ENCODE peak calls at places on chromosomes 12 and 14, in seven cellular contexts. V, Y, I, Z, B, S and N are unnamed samples. For H3K36me3, the result is how much of the 10 kb centered on the place peaks cover.

GRCh38 chr12:12610711-12611110 is 965 bp upstream of the CREBL2 start:
- DNase-seq in Z (no peak), V (no peak), Y (no peak), B (no peak), S (no peak), I (no peak), N (no peak)

GRCh38 chr12:122322501-122322900 is 56.2 kb upstream of the VPS33A start:
- DNase-seq in Y (no peak), I (no peak), Z (no peak), S (no peak), V (no peak), B (no peak), N (no peak)

GRCh38 chr12:112988224-112988623 is 9.9 kb downstream of the OAS2 start:
- DNase-seq in Z (no peak), I (no peak), B (no peak), Y (no peak), V (no peak), S (no peak), N (no peak)

GRCh38 chr14:60324837-60325236 is 75.8 kb downstream of the PPM1A start:
- DNase-seq in V (no peak), B (no peak), Y (no peak), I (no peak), S (no peak), Z (no peak), N (no peak)

GRCh38 chr14:88181072-88181471 is 142.0 kb downstream of the KCNK10 start:
- DNase-seq in B (no peak), I (no peak), S (no peak), Z (no peak), Y (no peak), V (no peak), N (no peak)

GRCh38 chr14:50831704-50832130 is 755 bp upstream of the NIN start:
- DNase-seq in S (no peak), Y (no peak), I (peak), Z (no peak), B (no peak), V (no peak), N (no peak)

GRCh38 chr14:63342381-63342780 is 23.6 kb upstream of the GPHB5 start:
- DNase-seq in Z (no peak), I (no peak), Y (no peak), B (no peak), S (no peak), V (no peak), N (peak)

GRCh38 chr12:27844427-27845090 is 64.5 kb upstream of the MANSC4 start:
- DNase-seq in Y (no peak), S (no peak), Z (no peak), I (no peak), B (no peak), V (no peak), N (no peak)

GRCh38 chr12:75960086-75960910 is 71.3 kb downstream of the PHLDA1 start:
- DNase-seq in I (no peak), Z (no peak), B (no peak), V (no peak), S (no peak), Y (no peak), N (no peak)

GRCh38 chr14:24695265-24696241 is 61.6 kb upstream of the GZMB start:
- DNase-seq in I (no peak), S (no peak), V (no peak), Z (no peak), B (no peak), Y (no peak), N (no peak)

GRCh38 chr12:110199360-110200123 is 75.4 kb downstream of the IFT81 start:
- DNase-seq in B (no peak), V (no peak), Z (no peak), S (no peak), Y (no peak), I (no peak), N (peak)

GRCh38 chr12:123995023-123995422 is 22.0 kb downstream of the ZNF664 start:
- DNase-seq in Y (no peak), V (no peak), Z (no peak), B (no peak), I (no peak), S (no peak), N (peak)

GRCh38 chr12:10497602-10498001 is 8.1 kb upstream of the EIF2S3B start:
- DNase-seq in V (no peak), B (no peak), Y (no peak), Z (peak), I (no peak), S (no peak), N (peak)

GRCh38 chr12:21551811-21552469 is 25.8 kb downstream of the SPX start:
- DNase-seq in V (no peak), Y (no peak), I (no peak), B (no peak), S (no peak), Z (no peak), N (no peak)

GRCh38 chr14:97312910-97313309 is 515.7 kb downstream of the VRK1 start:
- DNase-seq in Y (no peak), V (no peak), S (no peak), B (no peak), I (no peak), Z (no peak), N (no peak)

GRCh38 chr12:51911788-51912711 is 4.7 kb downstream of the ACVRL1 start:
- DNase-seq in S (no peak), I (no peak), V (peak), B (no peak), Z (no peak), Y (peak), N (no peak)
- H3K4me3 ChIP-seq in S (no peak), I (no peak), V (peak), B (no peak), Z (no peak), Y (peak), N (no peak)

DNA sequence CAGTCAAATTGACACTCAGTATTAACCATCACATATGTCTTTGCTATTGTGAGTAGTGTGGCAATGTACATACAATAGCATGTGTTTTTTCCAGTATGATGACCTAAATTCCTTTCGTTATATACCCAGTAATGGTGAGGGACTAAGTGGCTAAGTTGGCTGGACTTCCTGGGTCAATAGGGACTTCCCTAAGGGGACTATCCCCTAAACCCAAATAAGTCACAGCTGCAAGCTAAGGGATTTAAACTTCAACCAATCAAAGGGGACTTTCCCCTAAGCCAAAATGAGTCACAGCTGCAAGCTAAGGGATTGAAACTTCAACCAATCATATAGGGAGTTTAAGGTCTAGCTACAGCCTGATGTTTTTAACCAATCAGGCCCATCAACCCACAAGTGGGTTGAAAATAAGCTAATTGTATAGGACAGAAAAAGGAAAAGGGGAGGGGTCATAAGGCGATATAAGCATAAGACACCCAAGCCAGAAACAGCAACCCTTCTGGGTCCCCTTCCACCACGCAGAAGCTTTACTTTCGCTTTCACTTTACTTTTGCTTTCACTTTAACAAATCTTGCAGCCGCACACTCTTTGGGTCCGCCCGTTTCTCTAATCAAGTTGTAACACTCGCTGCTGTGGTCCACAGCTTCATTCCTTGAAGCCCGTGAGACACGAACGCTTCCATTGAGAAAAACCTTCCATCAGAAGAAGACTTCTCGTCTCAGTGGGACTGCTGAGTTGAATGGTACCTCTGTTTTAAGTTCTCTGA is 404.4 kb downstream of the FLRT2 start:
- DNase-seq in Z (peak), S (peak), Y (no peak), B (peak), V (no peak), I (peak), N (no peak)
- H3K27ac ChIP-seq in Z (peak), S (no peak), Y (no peak), B (no peak), V (peak), I (peak), N (no peak)

DNA sequence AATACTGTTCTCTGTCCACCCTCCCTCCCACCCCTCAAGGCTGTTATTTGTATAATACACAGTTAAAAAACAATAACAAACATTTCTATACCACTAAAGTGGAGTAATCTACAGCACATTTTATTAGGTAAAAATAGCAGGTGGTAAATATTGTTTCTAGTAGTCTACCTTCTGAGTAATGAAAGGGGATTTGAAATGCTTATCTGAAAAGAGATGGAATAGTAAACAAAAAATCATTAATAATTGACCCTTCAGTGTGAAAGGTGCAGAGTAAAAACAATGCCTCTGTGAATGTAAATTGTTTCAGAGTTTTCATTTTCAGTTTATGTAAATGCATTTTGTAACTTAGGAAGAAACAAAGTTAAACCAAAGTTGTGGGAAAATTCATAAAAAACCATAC is 321.2 kb downstream of the SLC16A7 start:
- DNase-seq in V (no peak), I (no peak), S (no peak), Z (no peak), B (no peak), Y (no peak), N (no peak)
- H3K36me3 ChIP-seq in V (under half), I (under half), S (under half), Z (under half), B (under half), Y (under half), N (under half)

GRCh38 chr14:95667251-95667693 is 19.0 kb upstream of the TCL1B start:
- DNase-seq in V (no peak), I (no peak), Z (no peak), S (no peak), B (no peak), Y (no peak), N (no peak)
- H3K4me3 ChIP-seq in V (no peak), I (no peak), Z (no peak), S (no peak), B (no peak), Y (no peak), N (no peak)

GRCh38 chr14:75051556-75051899 is 261 bp upstream of the MLH3 start:
- DNase-seq in V (no peak), Y (no peak), I (no peak), S (no peak), B (no peak), Z (no peak), N (no peak)
- H3K27ac ChIP-seq in V (peak), Y (peak), I (peak), S (peak), B (no peak), Z (peak), N (no peak)

DNA sequence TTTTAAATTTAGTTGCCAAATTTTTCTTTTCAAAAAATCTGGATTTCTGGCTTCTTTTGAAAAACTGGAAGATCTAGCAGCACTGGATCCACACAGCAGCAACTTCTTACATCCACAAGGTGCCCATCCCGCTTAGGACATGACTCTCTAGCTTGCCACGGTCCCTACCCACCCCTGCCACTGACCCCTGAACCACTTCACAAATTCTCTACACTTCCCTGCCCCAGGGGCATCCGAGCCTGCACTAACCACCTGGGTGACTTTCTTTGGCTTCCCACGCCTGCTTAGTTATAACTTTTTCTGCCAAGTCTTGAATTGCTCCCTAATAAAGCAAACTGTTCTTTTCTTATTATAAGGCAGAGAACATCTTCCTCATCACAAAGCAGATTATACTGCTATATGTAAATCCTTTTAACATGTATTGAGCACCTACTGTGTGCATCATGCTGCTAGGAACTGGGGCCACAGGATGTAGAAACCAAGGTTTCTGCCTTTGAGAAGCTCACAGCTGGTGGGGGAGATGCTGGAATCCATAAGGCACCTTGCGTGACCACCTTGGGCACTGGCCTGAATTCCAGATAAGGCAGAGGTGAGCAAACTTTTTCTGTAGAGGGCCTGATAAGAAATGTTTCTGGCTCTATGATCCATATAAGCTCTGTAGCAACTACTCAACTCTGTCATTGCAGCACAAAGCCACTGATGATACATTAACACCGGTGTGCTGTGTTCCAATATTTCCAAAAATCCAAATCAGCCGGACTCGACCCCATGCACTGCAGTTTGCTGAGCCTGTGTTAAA is 59.8 kb downstream of the ACTN1 start:
- DNase-seq in B (no peak), S (no peak), Y (no peak), Z (no peak), V (no peak), I (no peak), N (no peak)
- H3K36me3 ChIP-seq in B (under half), S (under half), Y (under half), Z (under half), V (under half), I (under half), N (half or more)

DNA sequence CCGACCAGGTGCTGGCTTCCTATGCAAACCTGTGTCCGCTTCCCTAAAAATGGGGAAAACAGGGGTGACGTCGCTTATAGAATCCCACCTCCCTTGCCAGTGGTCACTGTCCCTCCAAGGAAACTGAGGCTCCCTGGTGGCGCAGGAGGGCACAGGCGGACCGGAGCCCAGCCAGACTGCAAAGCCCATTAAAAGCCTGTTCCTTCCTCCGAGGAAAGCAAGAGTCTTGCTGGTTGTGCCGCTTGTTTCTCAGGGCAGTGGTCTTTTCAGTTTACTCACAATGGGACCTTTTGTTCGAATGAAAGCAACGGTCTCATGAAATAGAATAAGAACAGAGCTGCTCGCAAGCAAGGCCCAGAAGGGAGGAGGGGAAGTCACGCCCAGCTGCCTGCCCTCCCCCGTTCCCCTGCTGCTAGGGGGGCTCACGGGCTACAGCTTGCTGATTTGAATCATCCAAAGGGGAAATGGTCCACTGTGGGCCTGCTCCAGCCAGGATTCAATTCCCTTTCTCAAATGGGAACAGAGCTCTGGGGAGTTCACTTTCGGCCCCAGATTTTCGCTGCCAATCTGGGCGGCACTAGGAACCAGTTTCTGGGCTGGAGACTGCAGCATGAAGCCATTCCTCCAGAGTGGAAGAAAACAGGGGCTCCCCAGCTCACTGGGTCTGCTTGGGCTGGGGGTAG is 4.6 kb upstream of the SELPLG start:
- DNase-seq in Y (no peak), Z (no peak), I (peak), B (no peak), S (no peak), V (peak), N (no peak)
- H3K4me3 ChIP-seq in Y (no peak), Z (no peak), I (no peak), B (no peak), S (no peak), V (no peak), N (no peak)

DNA sequence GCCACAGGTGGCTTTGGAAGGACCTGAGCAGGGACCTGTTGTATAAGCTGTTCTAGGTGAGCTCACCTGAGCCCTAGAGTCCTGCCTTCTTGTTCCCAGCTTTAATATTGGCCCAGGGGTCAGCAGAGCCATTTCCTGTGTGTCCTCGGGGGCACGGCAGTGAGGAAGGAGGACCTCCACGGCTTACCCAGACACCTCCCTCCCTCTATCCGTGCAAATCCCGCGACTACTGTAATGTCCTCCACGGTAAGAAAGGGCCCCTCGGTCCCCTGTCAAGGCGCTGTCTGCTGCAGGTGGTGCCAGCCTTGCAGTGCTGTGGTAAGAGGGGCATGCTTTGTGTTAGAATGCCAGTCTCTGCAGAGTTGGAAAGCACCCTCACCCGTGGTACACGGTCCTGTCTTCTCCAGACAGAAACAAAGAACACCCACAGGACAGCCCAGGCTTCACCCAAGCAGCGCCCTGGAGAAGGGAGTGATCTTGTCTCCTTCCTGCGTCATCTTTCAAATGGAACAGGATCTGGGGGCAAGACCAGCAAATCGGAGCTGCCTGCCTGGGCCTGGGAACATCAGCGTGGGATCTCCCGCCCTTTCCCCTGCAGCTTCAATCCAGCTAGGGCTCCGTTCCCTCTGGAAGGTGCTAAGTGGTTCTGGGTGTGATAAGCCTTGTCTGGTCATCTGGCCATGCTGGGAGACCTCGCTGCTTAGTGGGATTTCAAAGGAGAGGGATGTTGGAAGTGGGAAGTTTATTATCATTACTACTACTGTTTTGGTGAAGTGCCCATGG is 20.2 kb upstream of the FZD10 start:
- DNase-seq in Z (no peak), V (no peak), I (no peak), B (no peak), S (no peak), Y (no peak), N (no peak)
- H3K27ac ChIP-seq in Z (no peak), V (no peak), I (no peak), B (no peak), S (no peak), Y (no peak), N (no peak)

GRCh38 chr12:131917711-131918306 is 11.3 kb upstream of the PUS1 start:
- DNase-seq in V (no peak), Z (no peak), I (no peak), B (peak), S (no peak), Y (no peak), N (no peak)

GRCh38 chr12:131919366-131920156 is 9.5 kb upstream of the PUS1 start:
- DNase-seq in I (no peak), Z (no peak), V (no peak), B (peak), Y (peak), S (no peak), N (no peak)

GRCh38 chr12:131918311-131919050 is 10.6 kb upstream of the PUS1 start:
- DNase-seq in Y (peak), S (no peak), V (no peak), B (peak), Z (no peak), I (no peak), N (no peak)

GRCh38 chr12:131920157-131920508 is 8.9 kb upstream of the PUS1 start:
- DNase-seq in Y (peak), Z (no peak), S (no peak), I (no peak), B (peak), V (no peak), N (no peak)

DNA sequence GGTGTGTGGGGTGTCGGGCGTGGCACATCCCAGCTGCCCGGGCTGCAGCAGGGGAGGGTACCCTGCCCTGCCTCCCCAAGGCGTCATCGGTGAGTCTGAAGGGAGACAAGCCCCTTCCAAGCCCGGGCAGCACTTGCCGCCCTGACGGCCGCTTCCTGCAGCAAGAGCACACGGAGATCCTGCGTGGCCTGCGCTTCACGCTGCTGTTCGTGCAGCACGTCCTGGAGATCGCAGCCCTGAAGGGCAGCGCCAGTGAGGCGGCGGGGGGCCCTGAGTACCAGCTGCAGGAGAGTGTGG is 10.1 kb upstream of the PUS1 start:
- DNase-seq in I (no peak), V (no peak), S (no peak), B (peak), Y (no peak), Z (no peak), N (no peak)
- H3K36me3 ChIP-seq in I (under half), V (half or more), S (under half), B (under half), Y (under half), Z (under half), N (under half)